ENCODE peak calls at places on chromosomes 16 and 17, in five cellular contexts. One of them, this sample, is unnamed.
A peak's percentile ranks its signal among the peaks of the same experiment; 100 is the strongest.

GRCh38 chr17:17959520-17960361 is 12.5 kb downstream of the TOM1L2 start:
- DNase-seq in left colon: no peak
- DNase-seq in HS-5: no peak
- DNase-seq in thyroid gland: no peak
- DNase-seq in T-helper 2 cell: peak; percentile 67
- DNase-seq in this sample: no peak

GRCh38 chr16:9095171-9095570 is 3.7 kb downstream of the HAPSTR1 start:
- DNase-seq in left colon: no peak
- DNase-seq in HS-5: no peak
- DNase-seq in thyroid gland: no peak
- DNase-seq in T-helper 2 cell: no peak
- DNase-seq in this sample: no peak

GRCh38 chr17:38540514-38540913 is 65.2 kb downstream of the SRCIN1 start:
- DNase-seq in left colon: no peak
- DNase-seq in HS-5: no peak
- DNase-seq in thyroid gland: no peak
- DNase-seq in T-helper 2 cell: no peak
- DNase-seq in this sample: no peak

GRCh38 chr16:57532251-57532625 is 4.1 kb downstream of the CCDC102A start:
- DNase-seq in left colon: no peak
- DNase-seq in HS-5: no peak
- DNase-seq in thyroid gland: no peak
- DNase-seq in T-helper 2 cell: no peak
- DNase-seq in this sample: no peak

GRCh38 chr16:89602273-89602951 is 11.0 kb upstream of the DPEP1 start:
- DNase-seq in left colon: no peak
- DNase-seq in HS-5: peak; percentile 26
- DNase-seq in thyroid gland: no peak
- DNase-seq in T-helper 2 cell: peak; percentile 50
- DNase-seq in this sample: no peak

GRCh38 chr16:9837481-9837880 is 344.7 kb downstream of the GRIN2A start:
- DNase-seq in left colon: no peak
- DNase-seq in HS-5: peak; percentile 68
- DNase-seq in thyroid gland: no peak
- DNase-seq in T-helper 2 cell: no peak
- DNase-seq in this sample: no peak

GRCh38 chr17:8223356-8224063 is 13.1 kb upstream of the AURKB start:
- DNase-seq in left colon: peak; percentile 78
- DNase-seq in HS-5: no peak
- DNase-seq in thyroid gland: peak; percentile 69
- DNase-seq in T-helper 2 cell: peak; percentile 80
- DNase-seq in this sample: no peak

GRCh38 chr16:17105239-17105721 is 365.5 kb downstream of the XYLT1 start:
- DNase-seq in left colon: no peak
- DNase-seq in HS-5: no peak
- DNase-seq in thyroid gland: no peak
- DNase-seq in T-helper 2 cell: peak; percentile 26
- DNase-seq in this sample: no peak

GRCh38 chr16:53768593-53768992 is 64.6 kb downstream of the FTO start:
- DNase-seq in left colon: no peak
- DNase-seq in HS-5: peak; percentile 76
- DNase-seq in thyroid gland: peak; percentile 51
- DNase-seq in T-helper 2 cell: peak; percentile 85
- DNase-seq in this sample: no peak

GRCh38 chr17:54956802-54957201 is 11.7 kb downstream of the COX11 start:
- DNase-seq in left colon: no peak
- DNase-seq in HS-5: no peak
- DNase-seq in thyroid gland: no peak
- DNase-seq in T-helper 2 cell: no peak
- DNase-seq in this sample: no peak

GRCh38 chr17:70084476-70084875 is 9.5 kb downstream of the KCNJ16 start:
- DNase-seq in left colon: no peak
- DNase-seq in HS-5: no peak
- DNase-seq in thyroid gland: no peak
- DNase-seq in T-helper 2 cell: no peak
- DNase-seq in this sample: no peak

GRCh38 chr17:63304704-63305261 is 141.3 kb downstream of the CYB561 start:
- DNase-seq in left colon: no peak
- DNase-seq in HS-5: no peak
- DNase-seq in thyroid gland: no peak
- DNase-seq in T-helper 2 cell: no peak
- DNase-seq in this sample: no peak

GRCh38 chr17:77400445-77400870 is 259.7 kb downstream of the SEC14L1 start:
- DNase-seq in left colon: no peak
- DNase-seq in HS-5: no peak
- DNase-seq in thyroid gland: no peak
- DNase-seq in T-helper 2 cell: peak; percentile 81
- DNase-seq in this sample: no peak

GRCh38 chr17:78719630-78720298 is 62.3 kb downstream of the CYTH1 start:
- DNase-seq in left colon: no peak
- DNase-seq in HS-5: no peak
- DNase-seq in thyroid gland: no peak
- DNase-seq in T-helper 2 cell: no peak
- DNase-seq in this sample: no peak

GRCh38 chr17:29091591-29092291 is 48.8 kb downstream of the PIPOX start:
- DNase-seq in left colon: no peak
- DNase-seq in HS-5: no peak
- DNase-seq in thyroid gland: no peak
- DNase-seq in T-helper 2 cell: no peak
- DNase-seq in this sample: no peak

GRCh38 chr17:65820306-65820705 is 258.9 kb upstream of the AXIN2 start:
- DNase-seq in left colon: no peak
- DNase-seq in HS-5: no peak
- DNase-seq in thyroid gland: no peak
- DNase-seq in T-helper 2 cell: no peak
- DNase-seq in this sample: no peak

GRCh38 chr16:381788-382717 is at the start of gene PGAP6:
- DNase-seq in left colon: no peak
- DNase-seq in HS-5: no peak
- DNase-seq in thyroid gland: peak; percentile 71
- DNase-seq in T-helper 2 cell: peak; percentile 71
- DNase-seq in this sample: no peak

GRCh38 chr17:27471321-27472269 is 15.3 kb downstream of the KSR1 start:
- DNase-seq in left colon: no peak
- DNase-seq in HS-5: no peak
- DNase-seq in thyroid gland: no peak
- DNase-seq in T-helper 2 cell: peak; percentile 96
- DNase-seq in this sample: no peak

GRCh38 chr17:19558946-19559345 is 25.3 kb downstream of the SLC47A1 start:
- DNase-seq in left colon: no peak
- DNase-seq in HS-5: no peak
- DNase-seq in thyroid gland: no peak
- DNase-seq in T-helper 2 cell: no peak
- DNase-seq in this sample: no peak

GRCh38 chr17:81522491-81523125 is 5.6 kb upstream of the FSCN2 start:
- DNase-seq in left colon: no peak
- DNase-seq in HS-5: no peak
- DNase-seq in thyroid gland: peak; percentile 44
- DNase-seq in T-helper 2 cell: no peak
- DNase-seq in this sample: no peak

GRCh38 chr17:78294776-78295175 is 63.3 kb downstream of the TMEM235 start:
- DNase-seq in left colon: no peak
- DNase-seq in HS-5: peak; percentile 36
- DNase-seq in thyroid gland: no peak
- DNase-seq in T-helper 2 cell: no peak
- DNase-seq in this sample: no peak

GRCh38 chr17:49454050-49454449 is 39.4 kb upstream of the PHB1 start:
- DNase-seq in left colon: no peak
- DNase-seq in HS-5: no peak
- DNase-seq in thyroid gland: no peak
- DNase-seq in T-helper 2 cell: no peak
- DNase-seq in this sample: no peak

GRCh38 chr17:6643460-6644125 is 2.7 kb downstream of the TXNDC17 start:
- DNase-seq in left colon: no peak
- DNase-seq in HS-5: no peak
- DNase-seq in thyroid gland: no peak
- DNase-seq in T-helper 2 cell: no peak
- DNase-seq in this sample: no peak

GRCh38 chr17:38591759-38592241 is 14.0 kb downstream of the SRCIN1 start:
- DNase-seq in left colon: no peak
- DNase-seq in HS-5: peak; percentile 38
- DNase-seq in thyroid gland: no peak
- DNase-seq in T-helper 2 cell: peak; percentile 79
- DNase-seq in this sample: no peak

GRCh38 chr16:28126684-28127620 is 63.4 kb upstream of the GSG1L start:
- DNase-seq in left colon: no peak
- DNase-seq in HS-5: no peak
- DNase-seq in thyroid gland: no peak
- DNase-seq in T-helper 2 cell: no peak
- DNase-seq in this sample: no peak

GRCh38 chr16:53984936-53985335 is 281.0 kb downstream of the FTO start:
- DNase-seq in left colon: no peak
- DNase-seq in HS-5: no peak
- DNase-seq in thyroid gland: no peak
- DNase-seq in T-helper 2 cell: no peak
- DNase-seq in this sample: no peak

GRCh38 chr16:75559564-75560372 is 3.7 kb upstream of the TMEM231 start:
- DNase-seq in left colon: no peak
- DNase-seq in HS-5: no peak
- DNase-seq in thyroid gland: no peak
- DNase-seq in T-helper 2 cell: no peak
- DNase-seq in this sample: no peak

GRCh38 chr17:69592692-69593350 is 178.3 kb downstream of the MAP2K6 start:
- DNase-seq in left colon: no peak
- DNase-seq in HS-5: peak; percentile 41
- DNase-seq in thyroid gland: no peak
- DNase-seq in T-helper 2 cell: no peak
- DNase-seq in this sample: no peak

GRCh38 chr16:67865318-67865717 is 7.5 kb upstream of the EDC4 start:
- DNase-seq in left colon: no peak
- DNase-seq in HS-5: no peak
- DNase-seq in thyroid gland: no peak
- DNase-seq in T-helper 2 cell: peak; percentile 33
- DNase-seq in this sample: no peak

GRCh38 chr16:64950731-64951130 is 171.1 kb downstream of the CDH11 start:
- DNase-seq in left colon: no peak
- DNase-seq in HS-5: no peak
- DNase-seq in thyroid gland: no peak
- DNase-seq in T-helper 2 cell: no peak
- DNase-seq in this sample: no peak

This sample was measured in iPS DF 19.7.